ENCODE peak calls at places on chromosomes 1 and 21, in six cellular contexts. M is neural progenitor cell, H is astrocyte, V is PC-9, J is esophagus squamous epithelium, G is PC-3. O is an unnamed sample.
A peak's percentile ranks its signal among the peaks of the same experiment; 100 is the strongest.

GRCh38 chr1:209328178-209328577 is 255.3 kb upstream of the CAMK1G start:
- DNase-seq in M (no peak), H (no peak), V (no peak), J (no peak), G (no peak), O (no peak)

GRCh38 chr1:41277371-41277994 is 35.4 kb upstream of the SCMH1 start:
- DNase-seq in M (no peak), H (no peak), V (no peak), J (no peak), G (no peak), O (no peak)

GRCh38 chr1:93641527-93641926 is 40.1 kb downstream of the BCAR3 start:
- DNase-seq in M (no peak), H (peak; percentile 58), V (no peak), J (no peak), G (no peak), O (no peak)

GRCh38 chr1:98005326-98006010 is 84.6 kb upstream of the DPYD start:
- DNase-seq in M (no peak), H (peak; percentile 55), V (no peak), J (no peak), G (peak; percentile 84), O (no peak)

GRCh38 chr21:26157842-26158241 is 12.7 kb downstream of the APP start:
- DNase-seq in M (no peak), H (no peak), V (no peak), J (no peak), G (no peak), O (no peak)

GRCh38 chr1:208126108-208126507 is 118.1 kb downstream of the PLXNA2 start:
- DNase-seq in M (no peak), H (no peak), V (no peak), J (no peak), G (no peak), O (no peak)

GRCh38 chr1:206507395-206508129 is at the start of gene RASSF5:
- DNase-seq in M (peak; percentile 81), H (peak; percentile 32), V (peak; percentile 89), J (peak; percentile 35), G (peak; percentile 90), O (peak; percentile 87)

GRCh38 chr21:26739189-26739588 is 106.0 kb downstream of the ADAMTS1 start:
- DNase-seq in M (no peak), H (no peak), V (no peak), J (no peak), G (no peak), O (peak; percentile 13)

GRCh38 chr1:93579891-93580290 is 101.7 kb downstream of the BCAR3 start:
- DNase-seq in M (no peak), H (peak; percentile 88), V (peak; percentile 93), J (no peak), G (peak; percentile 90), O (peak; percentile 45)

GRCh38 chr1:6785721-6786505 is 659 bp downstream of the CAMTA1 start:
- DNase-seq in M (peak; percentile 80), H (no peak), V (peak; percentile 41), J (no peak), G (peak; percentile 47), O (peak; percentile 22)
- TF ChIP-seq CTCF in M (peak; percentile 51), H (no peak), V (no peak), J (no peak), G (peak; percentile 21), O (no peak)

GRCh38 chr1:183942933-183943693 is 94.4 kb downstream of the COLGALT2 start:
- DNase-seq in M (peak; percentile 84), H (peak; percentile 100), V (peak; percentile 57), J (no peak), G (peak; percentile 79), O (peak; percentile 92)
- TF ChIP-seq CTCF in M (no peak), H (peak; percentile 38), V (no peak), J (no peak), G (peak; percentile 42), O (no peak)

DNA sequence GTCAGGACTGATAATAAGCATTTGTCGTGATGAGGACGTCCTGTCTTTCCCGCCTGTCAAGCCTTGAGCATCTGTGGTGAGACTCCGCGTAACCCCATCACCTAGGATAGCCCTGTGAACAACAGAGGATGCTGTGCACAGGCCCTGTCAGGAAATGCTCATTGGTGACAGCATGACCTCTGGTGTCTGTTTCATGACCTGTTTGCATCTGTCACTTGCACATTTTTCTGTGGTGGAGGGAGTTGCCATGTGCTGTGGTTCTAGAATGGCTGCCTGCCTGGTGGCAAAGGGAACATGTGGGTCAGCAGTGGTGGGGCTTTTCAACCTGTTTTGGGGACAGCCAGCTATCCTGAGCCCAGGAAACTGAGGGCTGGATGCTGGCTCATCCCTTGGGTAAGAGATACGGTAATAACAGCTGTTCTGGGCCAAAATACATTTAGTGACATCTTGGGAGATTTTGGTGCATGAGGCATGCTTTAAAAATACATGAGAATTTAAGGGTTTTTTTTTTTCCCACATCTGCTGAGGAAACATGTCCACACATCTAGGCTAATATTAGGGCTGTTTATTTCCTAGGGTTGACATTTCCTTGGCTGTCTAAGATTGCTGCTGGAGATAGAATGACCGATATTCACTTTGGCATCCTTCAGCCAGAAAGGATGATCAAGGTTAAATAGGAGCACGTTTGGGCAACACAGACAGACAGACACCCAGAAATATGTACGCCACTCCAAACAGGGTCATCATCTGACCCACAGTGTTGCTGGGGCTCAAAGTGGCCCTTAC is 52.9 kb downstream of the KCNC4 start:
- DNase-seq in M (no peak), H (no peak), V (no peak), J (no peak), G (no peak), O (no peak)
- TF ChIP-seq CTCF in M (no peak), H (no peak), V (no peak), J (no peak), G (no peak), O (no peak)

DNA sequence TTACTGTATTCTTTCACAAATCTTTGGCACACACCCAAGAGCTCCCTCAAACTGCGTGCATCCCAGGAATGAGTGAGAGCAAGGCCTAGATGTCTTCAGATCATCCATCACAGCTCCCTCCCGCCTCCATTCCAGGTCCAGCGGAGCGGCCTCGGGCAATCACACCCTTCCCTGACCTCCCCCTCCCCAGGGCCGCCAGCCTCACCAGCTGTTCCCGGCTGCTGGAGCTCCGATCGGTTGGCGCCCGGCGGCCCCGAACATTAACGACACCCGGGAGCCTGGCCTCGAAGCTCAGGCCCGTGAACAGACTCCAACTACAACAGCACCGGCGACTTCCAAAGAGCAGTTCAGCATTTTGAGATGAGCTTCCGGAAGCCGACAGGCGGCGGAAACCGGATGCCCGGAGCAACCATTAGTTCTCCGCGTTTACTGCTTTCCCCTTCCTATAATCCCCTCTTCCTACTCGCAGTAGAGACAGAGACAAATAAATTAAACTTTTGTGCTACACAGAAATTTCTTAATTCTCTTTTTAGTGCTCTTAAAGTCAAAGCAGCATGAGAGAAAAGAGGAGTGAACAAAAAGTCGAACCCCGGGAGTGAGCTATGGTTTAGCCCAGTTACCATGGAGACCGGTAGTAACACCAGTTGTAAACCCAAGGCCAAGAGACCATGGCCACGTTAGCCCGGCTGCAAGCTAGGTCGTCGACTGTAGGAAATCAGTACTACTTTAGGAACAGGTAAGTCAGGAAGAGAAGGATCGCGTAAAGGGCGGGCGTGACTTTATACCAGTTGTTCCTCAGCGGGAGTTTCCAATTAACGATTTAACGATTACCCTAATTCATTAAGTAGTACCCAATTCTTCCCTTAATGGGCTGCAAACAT is at the start of the genes GPATCH2 and SPATA17:
- DNase-seq in M (peak; percentile 91), H (peak; percentile 86), V (peak; percentile 74), J (peak; percentile 14), G (peak; percentile 89), O (peak; percentile 97)
- TF ChIP-seq CTCF in M (peak; percentile 34), H (peak; percentile 11), V (no peak), J (peak; percentile 39), G (peak; percentile 13), O (peak; percentile 29)

GRCh38 chr1:2049225-2049516 is 1.0 kb upstream of the PRKCZ start:
- DNase-seq in M (no peak), H (no peak), V (no peak), J (no peak), G (no peak), O (no peak)

GRCh38 chr1:2047749-2048729 is 2.2 kb upstream of the PRKCZ start:
- DNase-seq in M (no peak), H (no peak), V (no peak), J (no peak), G (no peak), O (no peak)

GRCh38 chr1:2050793-2051682 is 827 bp downstream of the PRKCZ start:
- DNase-seq in M (peak; percentile 57), H (no peak), V (no peak), J (no peak), G (peak; percentile 22), O (no peak)

GRCh38 chr1:2050482-2050792 is 226 bp downstream of the PRKCZ start:
- DNase-seq in M (no peak), H (no peak), V (no peak), J (no peak), G (peak; percentile 65), O (peak; percentile 27)

DNA sequence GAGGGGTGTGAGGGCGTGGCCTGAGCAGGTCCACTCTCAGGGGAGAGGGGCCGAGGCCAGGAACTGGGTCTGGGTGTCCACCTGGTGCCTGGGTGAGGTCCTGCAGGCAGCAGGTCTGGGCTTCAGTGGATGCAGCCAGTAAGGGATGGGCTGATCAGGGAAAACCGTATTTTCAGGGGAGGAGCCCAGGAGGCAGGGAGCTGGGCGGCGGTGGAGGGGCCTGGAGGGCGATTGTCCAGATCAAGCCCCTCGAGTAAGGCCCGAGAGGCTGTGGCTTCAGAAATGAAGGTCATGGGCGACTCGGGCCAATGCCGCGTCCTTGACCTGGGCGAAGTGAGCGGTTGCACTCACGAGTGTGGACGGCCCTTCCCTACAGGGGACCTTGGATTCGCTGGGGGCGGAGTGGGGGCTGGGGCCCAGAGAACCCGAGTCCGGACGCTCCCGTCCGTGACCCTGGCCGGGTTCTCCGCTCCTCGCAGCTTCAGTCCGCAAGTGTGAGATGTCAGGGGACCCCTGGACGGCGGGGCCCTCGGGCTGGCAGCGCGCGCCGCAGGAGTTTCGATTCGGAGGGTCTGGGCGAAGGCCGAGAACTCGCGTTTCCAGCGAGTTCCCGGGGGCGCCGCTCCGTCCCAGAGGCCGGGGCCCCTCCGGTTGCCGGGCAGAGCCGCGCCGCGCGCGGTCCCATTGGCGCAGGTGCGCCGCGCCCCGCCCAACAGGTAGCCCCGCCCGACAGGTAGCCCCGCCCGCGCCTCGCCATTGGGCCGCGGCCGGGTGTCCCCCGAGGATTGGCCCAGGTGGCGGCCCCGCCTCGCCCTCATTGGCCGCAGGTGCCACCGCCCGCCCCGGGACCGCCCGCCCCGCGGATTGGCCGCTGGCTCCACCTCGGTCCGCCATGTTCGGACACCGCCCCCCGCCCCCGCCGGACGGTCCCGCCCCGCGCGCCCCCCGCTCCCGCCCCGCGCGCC is at the start of gene PRKCZ:
- DNase-seq in M (peak; percentile 97), H (no peak), V (peak; percentile 98), J (peak; percentile 47), G (peak; percentile 99), O (peak; percentile 90)
- TF ChIP-seq CTCF in M (peak; percentile 54), H (peak; percentile 10), V (peak; percentile 69), J (peak; percentile 32), G (peak; percentile 70), O (peak; percentile 18)

GRCh38 chr1:152917794-152918193 is 9.4 kb downstream of the IVL start:
- DNase-seq in M (no peak), H (no peak), V (no peak), J (no peak), G (peak; percentile 12), O (peak; percentile 37)
- TF ChIP-seq CTCF in M (no peak), H (peak; percentile 9), V (peak; percentile 46), J (peak; percentile 37), G (peak; percentile 22), O (peak; percentile 40)

DNA sequence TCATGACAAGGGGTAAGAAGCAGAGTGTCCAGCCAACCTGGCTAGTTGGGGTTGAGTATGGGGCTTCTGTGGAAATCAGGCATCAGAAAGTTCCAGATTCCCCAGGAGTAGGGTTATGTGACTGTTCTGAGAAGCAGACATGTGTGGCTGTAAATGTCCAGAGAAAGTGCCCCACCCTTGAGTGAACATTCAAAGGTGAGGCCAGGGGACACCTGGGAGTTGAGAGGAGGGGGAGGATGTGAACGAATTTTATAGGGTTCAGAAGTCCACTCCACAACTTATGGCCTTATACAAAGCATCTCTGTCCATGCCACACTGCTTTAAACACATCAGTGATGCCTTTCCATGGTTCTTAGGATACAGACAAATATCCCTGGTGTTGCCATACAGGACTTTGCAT is 133.3 kb downstream of the IGSF21 start:
- DNase-seq in M (no peak), H (no peak), V (no peak), J (no peak), G (no peak), O (no peak)
- TF ChIP-seq CTCF in M (no peak), H (no peak), V (no peak), J (no peak), G (no peak), O (no peak)

O was measured in MCF 10A.